ENCODE peak calls at places on chromosomes 6 and 20, in eight cellular contexts. L is A172; W is AG09309; I is stimulated activated CD8-positive, alpha-beta memory T cell treated with anti-CD3 and anti-CD28 coated beads, Interleukin-4, amount 100 ng/mL, for 1 hour; E is IMR-90; S is NCI-H1092 treated with DMSO at 0.1 percent for 48 hours; M is adrenal gland; J is ACHN. K is an unnamed sample.

GRCh38 chr6:72769459-72770125 is 147.7 kb downstream of the KCNQ5 start:
- DNase-seq in S (no peak), J (no peak), W (no peak), L (no peak), M (no peak), I (no peak), E (no peak), K (no peak)

GRCh38 chr20:34525709-34526416 is 9.6 kb downstream of the DYNLRB1 start:
- DNase-seq in S (no peak), L (peak), W (peak), M (peak), E (peak), I (no peak), J (peak), K (no peak)

GRCh38 chr20:45049904-45050471 is 50.9 kb downstream of the KCNS1 start:
- DNase-seq in M (no peak), J (no peak), S (no peak), I (no peak), E (no peak), L (no peak), W (no peak), K (no peak)

GRCh38 chr6:143726015-143726647 is 48.4 kb downstream of the PHACTR2 start:
- DNase-seq in S (no peak), W (no peak), M (no peak), I (no peak), J (no peak), E (no peak), L (no peak), K (no peak)

GRCh38 chr6:142702501-142703460 is 242.2 kb downstream of the HIVEP2 start:
- DNase-seq in W (no peak), I (no peak), E (no peak), L (no peak), J (no peak), S (no peak), M (peak), K (no peak)

GRCh38 chr6:101294676-101295075 is 98.8 kb upstream of the GRIK2 start:
- DNase-seq in S (no peak), J (no peak), L (peak), I (no peak), W (no peak), E (no peak), M (no peak), K (no peak)

GRCh38 chr6:44504321-44504761 is 116.8 kb downstream of the CDC5L start:
- DNase-seq in L (no peak), M (peak), I (no peak), S (no peak), W (no peak), J (no peak), E (no peak), K (no peak)

GRCh38 chr20:371755-372542 is 8.6 kb upstream of the TRIB3 start:
- DNase-seq in E (peak), L (peak), S (no peak), W (peak), I (no peak), M (peak), J (peak), K (no peak)

GRCh38 chr20:40497781-40498691 is 191.0 kb downstream of the MAFB start:
- DNase-seq in E (no peak), M (peak), S (no peak), W (no peak), J (no peak), L (peak), I (no peak), K (no peak)

K was measured in NCI-H146.